ENCODE peak calls at places on chromosomes 1 and 21, in four cellular contexts. C is T-cell; F is activated CD4-positive, alpha-beta T cell treated with anti-CD3 and anti-CD28 coated beads, Interleukin-2, amount 10 ng/mL, durations not matched to agents 24 days and 14 days; L is aorta. H is an unnamed sample.

GRCh38 chr21:31873696-31874599 is 1.1 kb downstream of the HUNK start:
- DNase-seq in C (no peak), F (peak), L (peak), H (no peak)

GRCh38 chr1:64766385-64766784 is 21.5 kb downstream of the RAVER2 start:
- DNase-seq in C (no peak), F (no peak), L (no peak), H (peak)

GRCh38 chr1:44670751-44671640 is 3.3 kb downstream of the TMEM53 start:
- DNase-seq in C (no peak), F (no peak), L (no peak), H (no peak)

GRCh38 chr1:56482486-56482885 is 96.9 kb downstream of the PLPP3 start:
- DNase-seq in C (no peak), F (no peak), L (no peak), H (no peak)

GRCh38 chr1:84370266-84370665 is 28.0 kb upstream of the DNASE2B start:
- DNase-seq in C (no peak), F (no peak), L (no peak), H (no peak)

GRCh38 chr21:33434770-33435360 is 31.7 kb downstream of the IFNGR2 start:
- DNase-seq in C (no peak), F (peak), L (no peak), H (peak)

GRCh38 chr1:198575715-198576641 is 35.5 kb upstream of the ATP6V1G3 start:
- DNase-seq in C (no peak), F (no peak), L (no peak), H (no peak)

GRCh38 chr1:46526689-46527291 is 24.7 kb downstream of the KNCN start:
- DNase-seq in C (no peak), F (no peak), L (no peak), H (no peak)

GRCh38 chr1:204335085-204335484 is 24.6 kb downstream of the PLEKHA6 start:
- DNase-seq in C (no peak), F (no peak), L (no peak), H (peak)

GRCh38 chr21:27269646-27270045 is 302.8 kb upstream of the ADAMTS5 start:
- DNase-seq in C (no peak), F (no peak), L (no peak), H (peak)